ENCODE peak calls at places on chromosomes 2 and 18, in eight cellular contexts. Z, E, P, Y, B, D, H and L are unnamed samples.

GRCh38 chr2:236286866-236287545 is 22.8 kb upstream of the ASB18 start:
- DNase-seq in E (peak; percentile 10), H (no peak), Y (no peak), D (no peak), B (no peak), P (no peak), Z (peak; percentile 15), L (no peak)

GRCh38 chr2:24832526-24832925 is 39.3 kb downstream of the CENPO start:
- DNase-seq in D (no peak), B (no peak), Y (no peak), Z (no peak), H (no peak), E (no peak), P (no peak), L (peak; percentile 41)

GRCh38 chr2:3127279-3127690 is 250.3 kb downstream of the EIPR1 start:
- DNase-seq in D (no peak), Z (no peak), H (peak; percentile 25), B (no peak), E (no peak), Y (no peak), P (no peak), L (no peak)

GRCh38 chr2:88212251-88212790 is 42.2 kb downstream of the THNSL2 start:
- DNase-seq in H (no peak), P (no peak), E (no peak), B (peak; percentile 13), D (no peak), Z (peak; percentile 11), Y (no peak), L (no peak)

GRCh38 chr2:202023198-202023903 is 10.3 kb upstream of the FZD7 start:
- DNase-seq in D (no peak), Y (no peak), Z (no peak), B (no peak), E (no peak), P (no peak), H (no peak), L (no peak)

GRCh38 chr2:85288244-85288725 is 39.5 kb downstream of the TGOLN2 start:
- DNase-seq in H (no peak), D (no peak), Z (peak; percentile 67), E (no peak), B (peak; percentile 50), Y (no peak), P (no peak), L (peak; percentile 1)

GRCh38 chr2:210007895-210008294 is 5.5 kb downstream of the RPE start:
- DNase-seq in Z (no peak), D (no peak), E (no peak), P (no peak), H (no peak), B (no peak), Y (no peak), L (no peak)

GRCh38 chr2:190948671-190949070 is 65.3 kb downstream of the STAT1 start:
- DNase-seq in D (no peak), H (no peak), E (peak; percentile 50), B (peak; percentile 49), P (no peak), Y (peak; percentile 24), Z (peak; percentile 48), L (no peak)

GRCh38 chr2:203756161-203756560 is 49.7 kb downstream of the CD28 start:
- DNase-seq in P (no peak), H (no peak), E (no peak), B (no peak), Z (no peak), D (no peak), Y (no peak), L (no peak)

GRCh38 chr2:55965966-55966365 is 42.4 kb upstream of the EFEMP1 start:
- DNase-seq in D (no peak), Z (peak; percentile 18), B (peak; percentile 60), Y (no peak), P (no peak), E (no peak), H (no peak), L (no peak)

GRCh38 chr2:197890160-197890559 is 85.8 kb downstream of the PLCL1 start:
- DNase-seq in Z (no peak), H (no peak), E (no peak), P (no peak), Y (no peak), D (no peak), B (peak; percentile 74), L (no peak)

GRCh38 chr18:50970006-50970405 is 2.2 kb downstream of the ELAC1 start:
- DNase-seq in Y (peak; percentile 72), Z (no peak), H (no peak), D (peak; percentile 42), P (no peak), E (no peak), B (no peak), L (no peak)

GRCh38 chr2:200181732-200182131 is 124.8 kb upstream of the SPATS2L start:
- DNase-seq in P (no peak), E (no peak), D (no peak), H (no peak), Z (no peak), B (no peak), Y (no peak), L (no peak)

DNA sequence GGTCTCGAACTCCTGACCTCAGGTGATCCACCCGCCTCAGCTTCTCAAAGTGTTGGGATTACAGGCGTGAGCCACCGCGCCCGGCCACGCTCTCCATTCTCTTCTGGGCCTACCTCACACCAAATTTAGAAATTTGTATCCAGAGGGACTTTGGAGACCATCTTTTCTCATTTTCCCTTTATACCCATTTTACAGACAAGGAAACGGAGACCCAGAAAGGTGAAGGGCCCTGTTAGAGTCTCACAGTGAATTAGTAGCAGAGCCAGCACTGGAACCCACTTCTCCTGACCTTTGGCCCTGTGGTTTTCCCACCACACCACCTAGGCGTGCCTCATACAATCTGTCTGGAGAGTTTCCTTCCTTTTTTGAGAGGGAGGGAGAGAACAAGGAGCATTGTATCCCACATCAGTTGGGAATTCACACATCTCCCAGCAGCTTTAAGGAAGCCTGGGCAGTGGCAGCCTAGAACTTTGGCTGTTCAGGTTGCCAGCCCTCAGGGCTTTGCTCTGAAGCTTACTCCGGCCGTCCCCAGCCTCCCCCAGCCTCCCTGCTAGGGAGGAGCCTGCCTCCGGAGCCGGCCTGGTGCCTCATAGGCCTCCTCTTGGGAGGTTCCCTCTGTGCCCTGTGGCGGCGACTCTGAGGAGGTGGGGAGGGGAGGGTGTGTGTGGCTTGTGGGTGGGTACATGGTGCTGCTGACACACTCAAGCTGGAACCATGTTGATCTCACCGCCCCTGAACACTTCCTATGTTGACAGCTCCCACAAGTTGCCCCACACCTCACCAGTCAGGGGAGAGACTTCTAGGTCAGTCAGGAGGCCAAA is 13.8 kb downstream of the FOSL2 start:
- DNase-seq in Y (no peak), Z (peak; percentile 42), B (peak; percentile 76), H (no peak), D (no peak), E (no peak), P (no peak), L (peak; percentile 78)
- TF ChIP-seq CTCF in Y (no peak), Z (no peak), B (peak; percentile 10), H (no peak), D (no peak), E (no peak), P (no peak), L (no peak)

GRCh38 chr2:119350311-119350998 is 16.2 kb downstream of the C2orf76 start:
- DNase-seq in B (no peak), H (no peak), Z (no peak), D (no peak), E (no peak), Y (no peak), P (no peak), L (no peak)
- TF ChIP-seq CTCF in B (no peak), H (no peak), Z (no peak), D (peak; percentile 32), E (no peak), Y (no peak), P (no peak), L (no peak)

GRCh38 chr18:47547539-47548202 is 296.2 kb upstream of the SKOR2 start:
- DNase-seq in E (no peak), Z (no peak), D (no peak), P (no peak), B (no peak), H (no peak), Y (no peak), L (no peak)

GRCh38 chr18:47550611-47551010 is 299.2 kb upstream of the SKOR2 start:
- DNase-seq in P (no peak), D (no peak), H (no peak), Y (no peak), B (no peak), E (no peak), Z (no peak), L (no peak)

GRCh38 chr18:47549141-47549540 is 297.7 kb upstream of the SKOR2 start:
- DNase-seq in Z (no peak), H (no peak), Y (no peak), D (no peak), P (no peak), B (no peak), E (no peak), L (no peak)

GRCh38 chr18:47545613-47546012 is 294.2 kb upstream of the SKOR2 start:
- DNase-seq in E (no peak), Y (no peak), Z (no peak), B (no peak), P (no peak), D (no peak), H (no peak), L (no peak)
- TF ChIP-seq CTCF in E (no peak), Y (no peak), Z (no peak), B (no peak), P (no peak), D (no peak), H (no peak), L (no peak)

GRCh38 chr2:26630235-26630634 is 10.9 kb downstream of the CIB4 start:
- DNase-seq in E (no peak), B (no peak), Z (no peak), H (no peak), Y (no peak), P (no peak), D (no peak), L (no peak)
- TF ChIP-seq CTCF in E (no peak), B (no peak), Z (no peak), H (no peak), Y (no peak), P (no peak), D (no peak), L (no peak)